ENCODE peak calls at places on chromosomes 13 and 19, in six cellular contexts. One of them, this sample, is unnamed.

GRCh38 chr19:595326-596262 is 5.9 kb downstream of the HCN2 start:
- DNase-seq in ACHN: no peak
- DNase-seq in NCI-H524: peak; percentile 87
- DNase-seq in amniotic epithelial cell: no peak
- DNase-seq in activated CD4-positive, alpha-beta memory T cell treated with anti-CD3 and anti-CD28 coated beads, Interleukin-2, amount 10 ng/mL, durations not matched to agents 7 days and 5 days: no peak
- DNase-seq in AG04449: no peak
- DNase-seq in this sample: no peak

GRCh38 chr19:35347171-35347929 is at the start of gene FFAR1:
- DNase-seq in NCI-H524: no peak
- DNase-seq in AG04449: no peak
- DNase-seq in amniotic epithelial cell: no peak
- DNase-seq in activated CD4-positive, alpha-beta memory T cell treated with anti-CD3 and anti-CD28 coated beads, Interleukin-2, amount 10 ng/mL, durations not matched to agents 7 days and 5 days: peak; percentile 41
- DNase-seq in ACHN: no peak
- DNase-seq in this sample: no peak

GRCh38 chr13:66543780-66544179 is 686.4 kb downstream of the PCDH9 start:
- DNase-seq in amniotic epithelial cell: no peak
- DNase-seq in AG04449: no peak
- DNase-seq in NCI-H524: no peak
- DNase-seq in ACHN: no peak
- DNase-seq in activated CD4-positive, alpha-beta memory T cell treated with anti-CD3 and anti-CD28 coated beads, Interleukin-2, amount 10 ng/mL, durations not matched to agents 7 days and 5 days: no peak
- DNase-seq in this sample: no peak

GRCh38 chr19:35174226-35174625 is 19.7 kb downstream of the FXYD5 start:
- DNase-seq in amniotic epithelial cell: no peak
- DNase-seq in AG04449: no peak
- DNase-seq in activated CD4-positive, alpha-beta memory T cell treated with anti-CD3 and anti-CD28 coated beads, Interleukin-2, amount 10 ng/mL, durations not matched to agents 7 days and 5 days: no peak
- DNase-seq in NCI-H524: no peak
- DNase-seq in ACHN: no peak
- DNase-seq in this sample: no peak

GRCh38 chr19:20359933-20360720 is 193.1 kb downstream of the ZNF486 start:
- DNase-seq in AG04449: no peak
- DNase-seq in NCI-H524: no peak
- DNase-seq in activated CD4-positive, alpha-beta memory T cell treated with anti-CD3 and anti-CD28 coated beads, Interleukin-2, amount 10 ng/mL, durations not matched to agents 7 days and 5 days: no peak
- DNase-seq in ACHN: no peak
- DNase-seq in amniotic epithelial cell: no peak
- DNase-seq in this sample: no peak

GRCh38 chr13:74077847-74078246 is 56.4 kb downstream of the KLF12 start:
- DNase-seq in AG04449: no peak
- DNase-seq in NCI-H524: no peak
- DNase-seq in ACHN: no peak
- DNase-seq in amniotic epithelial cell: peak; percentile 19
- DNase-seq in activated CD4-positive, alpha-beta memory T cell treated with anti-CD3 and anti-CD28 coated beads, Interleukin-2, amount 10 ng/mL, durations not matched to agents 7 days and 5 days: no peak
- DNase-seq in this sample: no peak

GRCh38 chr19:14375055-14375581 is 6.1 kb upstream of the ADGRE5 start:
- DNase-seq in NCI-H524: no peak
- DNase-seq in ACHN: no peak
- DNase-seq in activated CD4-positive, alpha-beta memory T cell treated with anti-CD3 and anti-CD28 coated beads, Interleukin-2, amount 10 ng/mL, durations not matched to agents 7 days and 5 days: peak; percentile 86
- DNase-seq in amniotic epithelial cell: no peak
- DNase-seq in AG04449: no peak
- DNase-seq in this sample: no peak

GRCh38 chr19:799076-799881 is 2.0 kb downstream of the PTBP1 start:
- DNase-seq in activated CD4-positive, alpha-beta memory T cell treated with anti-CD3 and anti-CD28 coated beads, Interleukin-2, amount 10 ng/mL, durations not matched to agents 7 days and 5 days: peak; percentile 37
- DNase-seq in amniotic epithelial cell: peak; percentile 52
- DNase-seq in ACHN: peak; percentile 33
- DNase-seq in NCI-H524: peak; percentile 36
- DNase-seq in AG04449: no peak
- DNase-seq in this sample: no peak

GRCh38 chr13:40440990-40441820 is 225.2 kb downstream of the FOXO1 start:
- DNase-seq in ACHN: no peak
- DNase-seq in AG04449: no peak
- DNase-seq in NCI-H524: no peak
- DNase-seq in activated CD4-positive, alpha-beta memory T cell treated with anti-CD3 and anti-CD28 coated beads, Interleukin-2, amount 10 ng/mL, durations not matched to agents 7 days and 5 days: no peak
- DNase-seq in amniotic epithelial cell: peak; percentile 64
- DNase-seq in this sample: no peak

GRCh38 chr19:53553865-53554791 is 16.2 kb downstream of the ZNF331 start:
- DNase-seq in ACHN: no peak
- DNase-seq in AG04449: no peak
- DNase-seq in NCI-H524: no peak
- DNase-seq in activated CD4-positive, alpha-beta memory T cell treated with anti-CD3 and anti-CD28 coated beads, Interleukin-2, amount 10 ng/mL, durations not matched to agents 7 days and 5 days: peak; percentile 89
- DNase-seq in amniotic epithelial cell: peak; percentile 81
- DNase-seq in this sample: peak; percentile 49

GRCh38 chr13:107025991-107026390 is 458.1 kb upstream of the ARGLU1 start:
- DNase-seq in activated CD4-positive, alpha-beta memory T cell treated with anti-CD3 and anti-CD28 coated beads, Interleukin-2, amount 10 ng/mL, durations not matched to agents 7 days and 5 days: no peak
- DNase-seq in amniotic epithelial cell: peak; percentile 8
- DNase-seq in NCI-H524: no peak
- DNase-seq in AG04449: no peak
- DNase-seq in ACHN: no peak
- DNase-seq in this sample: no peak

GRCh38 chr19:18607222-18608101 is 863 bp upstream of the CRLF1 start:
- DNase-seq in NCI-H524: no peak
- DNase-seq in activated CD4-positive, alpha-beta memory T cell treated with anti-CD3 and anti-CD28 coated beads, Interleukin-2, amount 10 ng/mL, durations not matched to agents 7 days and 5 days: no peak
- DNase-seq in ACHN: no peak
- DNase-seq in amniotic epithelial cell: no peak
- DNase-seq in AG04449: no peak
- DNase-seq in this sample: no peak

GRCh38 chr19:47749326-47749725 is 4.0 kb downstream of the NOP53 start:
- DNase-seq in ACHN: no peak
- DNase-seq in amniotic epithelial cell: no peak
- DNase-seq in activated CD4-positive, alpha-beta memory T cell treated with anti-CD3 and anti-CD28 coated beads, Interleukin-2, amount 10 ng/mL, durations not matched to agents 7 days and 5 days: no peak
- DNase-seq in NCI-H524: no peak
- DNase-seq in AG04449: no peak
- DNase-seq in this sample: no peak

GRCh38 chr13:97911311-97912138 is 42.0 kb upstream of the IPO5 start:
- DNase-seq in activated CD4-positive, alpha-beta memory T cell treated with anti-CD3 and anti-CD28 coated beads, Interleukin-2, amount 10 ng/mL, durations not matched to agents 7 days and 5 days: no peak
- DNase-seq in amniotic epithelial cell: no peak
- DNase-seq in AG04449: no peak
- DNase-seq in NCI-H524: peak; percentile 2
- DNase-seq in ACHN: peak; percentile 28
- DNase-seq in this sample: no peak

GRCh38 chr13:93635687-93636086 is 409.1 kb downstream of the GPC6 start:
- DNase-seq in ACHN: no peak
- DNase-seq in activated CD4-positive, alpha-beta memory T cell treated with anti-CD3 and anti-CD28 coated beads, Interleukin-2, amount 10 ng/mL, durations not matched to agents 7 days and 5 days: no peak
- DNase-seq in amniotic epithelial cell: peak; percentile 92
- DNase-seq in AG04449: peak; percentile 42
- DNase-seq in NCI-H524: no peak
- DNase-seq in this sample: no peak

GRCh38 chr19:6233051-6233826 is 46.5 kb downstream of the MLLT1 start:
- DNase-seq in activated CD4-positive, alpha-beta memory T cell treated with anti-CD3 and anti-CD28 coated beads, Interleukin-2, amount 10 ng/mL, durations not matched to agents 7 days and 5 days: no peak
- DNase-seq in amniotic epithelial cell: no peak
- DNase-seq in NCI-H524: no peak
- DNase-seq in ACHN: no peak
- DNase-seq in AG04449: no peak
- DNase-seq in this sample: no peak

GRCh38 chr13:105338773-105339172 is 1196.7 kb downstream of the EFNB2 start:
- DNase-seq in amniotic epithelial cell: no peak
- DNase-seq in AG04449: no peak
- DNase-seq in NCI-H524: no peak
- DNase-seq in activated CD4-positive, alpha-beta memory T cell treated with anti-CD3 and anti-CD28 coated beads, Interleukin-2, amount 10 ng/mL, durations not matched to agents 7 days and 5 days: no peak
- DNase-seq in ACHN: no peak
- DNase-seq in this sample: no peak

GRCh38 chr13:83220241-83220640 is 662.0 kb downstream of the SLITRK1 start:
- DNase-seq in AG04449: no peak
- DNase-seq in activated CD4-positive, alpha-beta memory T cell treated with anti-CD3 and anti-CD28 coated beads, Interleukin-2, amount 10 ng/mL, durations not matched to agents 7 days and 5 days: no peak
- DNase-seq in NCI-H524: no peak
- DNase-seq in amniotic epithelial cell: peak; percentile 20
- DNase-seq in ACHN: no peak
- DNase-seq in this sample: no peak

GRCh38 chr19:46984077-46985010 is 35.3 kb upstream of the NPAS1 start:
- DNase-seq in AG04449: no peak
- DNase-seq in ACHN: peak; percentile 45
- DNase-seq in NCI-H524: no peak
- DNase-seq in activated CD4-positive, alpha-beta memory T cell treated with anti-CD3 and anti-CD28 coated beads, Interleukin-2, amount 10 ng/mL, durations not matched to agents 7 days and 5 days: no peak
- DNase-seq in amniotic epithelial cell: peak; percentile 90
- DNase-seq in this sample: no peak

GRCh38 chr13:104586010-104586746 is 1520.0 kb upstream of the SLC10A2 start:
- DNase-seq in activated CD4-positive, alpha-beta memory T cell treated with anti-CD3 and anti-CD28 coated beads, Interleukin-2, amount 10 ng/mL, durations not matched to agents 7 days and 5 days: no peak
- DNase-seq in ACHN: peak; percentile 77
- DNase-seq in amniotic epithelial cell: peak; percentile 86
- DNase-seq in AG04449: no peak
- DNase-seq in NCI-H524: no peak
- DNase-seq in this sample: no peak

GRCh38 chr19:21128901-21129698 is 12.7 kb upstream of the ZNF431 start:
- DNase-seq in AG04449: no peak
- DNase-seq in ACHN: no peak
- DNase-seq in NCI-H524: no peak
- DNase-seq in activated CD4-positive, alpha-beta memory T cell treated with anti-CD3 and anti-CD28 coated beads, Interleukin-2, amount 10 ng/mL, durations not matched to agents 7 days and 5 days: no peak
- DNase-seq in amniotic epithelial cell: peak; percentile 52
- DNase-seq in this sample: no peak

GRCh38 chr19:28242317-28242927 is 970.5 kb downstream of the UQCRFS1 start:
- DNase-seq in NCI-H524: peak; percentile 4
- DNase-seq in ACHN: peak; percentile 30
- DNase-seq in amniotic epithelial cell: no peak
- DNase-seq in activated CD4-positive, alpha-beta memory T cell treated with anti-CD3 and anti-CD28 coated beads, Interleukin-2, amount 10 ng/mL, durations not matched to agents 7 days and 5 days: no peak
- DNase-seq in AG04449: no peak
- DNase-seq in this sample: no peak

GRCh38 chr13:23321534-23322241 is 111.8 kb downstream of the SACS start:
- DNase-seq in activated CD4-positive, alpha-beta memory T cell treated with anti-CD3 and anti-CD28 coated beads, Interleukin-2, amount 10 ng/mL, durations not matched to agents 7 days and 5 days: peak; percentile 20
- DNase-seq in ACHN: peak; percentile 93
- DNase-seq in amniotic epithelial cell: peak; percentile 94
- DNase-seq in NCI-H524: no peak
- DNase-seq in AG04449: peak; percentile 76
- DNase-seq in this sample: peak; percentile 25

GRCh38 chr13:32262165-32262564 is 53.0 kb downstream of the ZAR1L start:
- DNase-seq in activated CD4-positive, alpha-beta memory T cell treated with anti-CD3 and anti-CD28 coated beads, Interleukin-2, amount 10 ng/mL, durations not matched to agents 7 days and 5 days: no peak
- DNase-seq in amniotic epithelial cell: no peak
- DNase-seq in AG04449: no peak
- DNase-seq in NCI-H524: no peak
- DNase-seq in ACHN: no peak
- DNase-seq in this sample: no peak

GRCh38 chr13:113137656-113138292 is 15.2 kb downstream of the F10 start:
- DNase-seq in activated CD4-positive, alpha-beta memory T cell treated with anti-CD3 and anti-CD28 coated beads, Interleukin-2, amount 10 ng/mL, durations not matched to agents 7 days and 5 days: no peak
- DNase-seq in ACHN: no peak
- DNase-seq in AG04449: no peak
- DNase-seq in amniotic epithelial cell: no peak
- DNase-seq in NCI-H524: no peak
- DNase-seq in this sample: no peak